ENCODE peak calls at places on chromosome 9, in seven cellular contexts. One of them, this sample, is unnamed.

GRCh38 chr9:14158911-14159310 is 155.0 kb downstream of the NFIB start:
- DNase-seq in psoas muscle: no peak
- DNase-seq in transverse colon: no peak
- DNase-seq in fibroblast of pulmonary artery: peak; percentile 64
- DNase-seq in DMS 273 treated with DMSO at 0.1 percent for 48 hours: no peak
- DNase-seq in fibroblast of mammary gland: peak; percentile 85
- DNase-seq in M059J: peak; percentile 34
- DNase-seq in this sample: no peak

GRCh38 chr9:34158362-34158869 is 20.4 kb upstream of the UBAP1 start:
- DNase-seq in psoas muscle: no peak
- DNase-seq in transverse colon: peak; percentile 15
- DNase-seq in fibroblast of pulmonary artery: peak; percentile 71
- DNase-seq in DMS 273 treated with DMSO at 0.1 percent for 48 hours: no peak
- DNase-seq in fibroblast of mammary gland: peak; percentile 88
- DNase-seq in M059J: peak; percentile 87
- DNase-seq in this sample: no peak

GRCh38 chr9:4167040-4167671 is 132.7 kb downstream of the GLIS3 start:
- DNase-seq in psoas muscle: no peak
- DNase-seq in transverse colon: no peak
- DNase-seq in fibroblast of pulmonary artery: peak; percentile 95
- DNase-seq in DMS 273 treated with DMSO at 0.1 percent for 48 hours: no peak
- DNase-seq in fibroblast of mammary gland: peak; percentile 82
- DNase-seq in M059J: no peak
- DNase-seq in this sample: no peak

GRCh38 chr9:75269202-75269601 is 180.9 kb downstream of the OSTF1 start:
- DNase-seq in psoas muscle: no peak
- DNase-seq in transverse colon: no peak
- DNase-seq in fibroblast of pulmonary artery: no peak
- DNase-seq in DMS 273 treated with DMSO at 0.1 percent for 48 hours: no peak
- DNase-seq in fibroblast of mammary gland: no peak
- DNase-seq in M059J: no peak
- DNase-seq in this sample: no peak

GRCh38 chr9:136527131-136527530 is 18.7 kb downstream of the NOTCH1 start:
- DNase-seq in psoas muscle: no peak
- DNase-seq in transverse colon: no peak
- DNase-seq in fibroblast of pulmonary artery: no peak
- DNase-seq in DMS 273 treated with DMSO at 0.1 percent for 48 hours: no peak
- DNase-seq in fibroblast of mammary gland: no peak
- DNase-seq in M059J: no peak
- DNase-seq in this sample: no peak

GRCh38 chr9:130835441-130836298 is 616 bp downstream of the ABL1 start:
- DNase-seq in psoas muscle: peak; percentile 62
- DNase-seq in transverse colon: peak; percentile 40
- DNase-seq in fibroblast of pulmonary artery: peak; percentile 50
- DNase-seq in DMS 273 treated with DMSO at 0.1 percent for 48 hours: no peak
- DNase-seq in fibroblast of mammary gland: peak; percentile 63
- DNase-seq in M059J: peak; percentile 49
- DNase-seq in this sample: peak; percentile 68

GRCh38 chr9:15149450-15149849 is 157.6 kb downstream of the TTC39B start:
- DNase-seq in psoas muscle: no peak
- DNase-seq in transverse colon: no peak
- DNase-seq in fibroblast of pulmonary artery: no peak
- DNase-seq in DMS 273 treated with DMSO at 0.1 percent for 48 hours: no peak
- DNase-seq in fibroblast of mammary gland: peak; percentile 23
- DNase-seq in M059J: no peak
- DNase-seq in this sample: no peak

GRCh38 chr9:100575765-100576368 is 2.0 kb upstream of the CAVIN4 start:
- DNase-seq in psoas muscle: no peak
- DNase-seq in transverse colon: no peak
- DNase-seq in fibroblast of pulmonary artery: peak; percentile 50
- DNase-seq in DMS 273 treated with DMSO at 0.1 percent for 48 hours: no peak
- DNase-seq in fibroblast of mammary gland: peak; percentile 57
- DNase-seq in M059J: peak; percentile 81
- DNase-seq in this sample: no peak

GRCh38 chr9:12715268-12715667 is 22.1 kb downstream of the TYRP1 start:
- DNase-seq in psoas muscle: no peak
- DNase-seq in transverse colon: no peak
- DNase-seq in fibroblast of pulmonary artery: no peak
- DNase-seq in DMS 273 treated with DMSO at 0.1 percent for 48 hours: no peak
- DNase-seq in fibroblast of mammary gland: no peak
- DNase-seq in M059J: no peak
- DNase-seq in this sample: no peak

GRCh38 chr9:90805006-90805993 is 3.7 kb downstream of the SYK start:
- DNase-seq in psoas muscle: no peak
- DNase-seq in transverse colon: no peak
- DNase-seq in fibroblast of pulmonary artery: no peak
- DNase-seq in DMS 273 treated with DMSO at 0.1 percent for 48 hours: peak; percentile 79
- DNase-seq in fibroblast of mammary gland: no peak
- DNase-seq in M059J: no peak
- DNase-seq in this sample: no peak

This sample was measured in GM06990.